ENCODE peak calls at places on chromosome 20, in nine cellular contexts. L is choroid plexus epithelial cell, B is WTC11, N is cerebellar cortex, W is mucosa of descending colon, J is fibroblast of the conjunctiva, A is amniotic stem cell, V is NCI-H1417, Q is hepatic stellate cell. U is an unnamed sample.

GRCh38 chr20:59207742-59208357 is 44.2 kb downstream of the ZNF831 start:
- DNase-seq in L (peak; percentile 2), B (peak; percentile 86), N (peak; percentile 18), W (peak; percentile 81), J (no peak), A (no peak), V (peak; percentile 76), Q (no peak), U (no peak)

GRCh38 chr20:21433329-21433890 is 36.1 kb upstream of the NKX2-4 start:
- DNase-seq in L (peak; percentile 10), B (no peak), N (no peak), W (no peak), J (no peak), A (no peak), V (no peak), Q (no peak), U (peak; percentile 76)

GRCh38 chr20:60632420-60633262 is 619.4 kb upstream of the CDH4 start:
- DNase-seq in L (no peak), B (no peak), N (no peak), W (no peak), J (no peak), A (no peak), V (no peak), Q (no peak), U (no peak)

GRCh38 chr20:25341716-25342680 is 48.6 kb downstream of the ABHD12 start:
- DNase-seq in L (peak; percentile 34), B (no peak), N (no peak), W (no peak), J (no peak), A (no peak), V (peak; percentile 67), Q (no peak), U (no peak)

GRCh38 chr20:13800728-13801134 is 15.9 kb downstream of the NDUFAF5 start:
- DNase-seq in L (peak; percentile 91), B (no peak), N (peak; percentile 98), W (peak; percentile 63), J (peak; percentile 73), A (no peak), V (peak; percentile 48), Q (peak; percentile 26), U (peak; percentile 69)

GRCh38 chr20:1533059-1533458 is 24.4 kb downstream of the SIRPD start:
- DNase-seq in L (no peak), B (no peak), N (no peak), W (no peak), J (no peak), A (no peak), V (no peak), Q (no peak), U (no peak)

GRCh38 chr20:36526521-36527011 is 14.8 kb upstream of the MYL9 start:
- DNase-seq in L (no peak), B (no peak), N (peak; percentile 70), W (no peak), J (no peak), A (no peak), V (no peak), Q (no peak), U (no peak)

GRCh38 chr20:31572042-31572700 is 32.9 kb upstream of the ID1 start:
- DNase-seq in L (no peak), B (no peak), N (no peak), W (no peak), J (no peak), A (no peak), V (peak; percentile 65), Q (no peak), U (no peak)

GRCh38 chr20:41391587-41392001 is 25.0 kb upstream of the EMILIN3 start:
- DNase-seq in L (no peak), B (no peak), N (no peak), W (no peak), J (no peak), A (no peak), V (no peak), Q (no peak), U (no peak)

GRCh38 chr20:19742974-19743649 is 14.9 kb upstream of the RIN2 start:
- DNase-seq in L (no peak), B (no peak), N (no peak), W (no peak), J (no peak), A (no peak), V (no peak), Q (no peak), U (no peak)

GRCh38 chr20:63664861-63665594 is 6.9 kb downstream of the RTEL1 start:
- DNase-seq in L (no peak), B (peak; percentile 71), N (peak; percentile 87), W (no peak), J (no peak), A (no peak), V (no peak), Q (no peak), U (no peak)

GRCh38 chr20:16701296-16701695 is 28.5 kb upstream of the SNRPB2 start:
- DNase-seq in L (peak; percentile 18), B (peak; percentile 34), N (no peak), W (no peak), J (no peak), A (no peak), V (no peak), Q (peak; percentile 9), U (no peak)

GRCh38 chr20:21102252-21102609 is 3.9 kb downstream of the LINC00237 start:
- DNase-seq in L (no peak), B (peak; percentile 42), N (no peak), W (no peak), J (no peak), A (no peak), V (no peak), Q (no peak), U (no peak)

GRCh38 chr20:49603209-49603627 is 35.3 kb upstream of the PTGIS start:
- DNase-seq in L (peak; percentile 86), B (peak; percentile 47), N (peak; percentile 85), W (no peak), J (no peak), A (no peak), V (no peak), Q (no peak), U (peak; percentile 43)

GRCh38 chr20:10524643-10525042 is 89.5 kb downstream of the SLX4IP start:
- DNase-seq in L (peak; percentile 44), B (no peak), N (no peak), W (no peak), J (no peak), A (no peak), V (peak; percentile 40), Q (no peak), U (peak; percentile 61)

GRCh38 chr20:44098657-44099056 is 88.3 kb downstream of the JPH2 start:
- DNase-seq in L (no peak), B (no peak), N (no peak), W (no peak), J (no peak), A (no peak), V (no peak), Q (no peak), U (no peak)

GRCh38 chr20:50855498-50856474 is 60.9 kb downstream of the BCAS4 start:
- DNase-seq in L (no peak), B (peak; percentile 42), N (no peak), W (no peak), J (no peak), A (no peak), V (no peak), Q (no peak), U (no peak)

GRCh38 chr20:44501448-44501847 is 20.4 kb downstream of the SERINC3 start:
- DNase-seq in L (peak; percentile 96), B (no peak), N (no peak), W (no peak), J (no peak), A (peak; percentile 11), V (no peak), Q (peak; percentile 74), U (peak; percentile 95)

GRCh38 chr20:59178983-59179595 is 15.5 kb downstream of the ZNF831 start:
- DNase-seq in L (no peak), B (no peak), N (no peak), W (no peak), J (no peak), A (no peak), V (no peak), Q (no peak), U (no peak)

GRCh38 chr20:11814276-11814675 is 103.4 kb upstream of the BTBD3 start:
- DNase-seq in L (peak; percentile 78), B (no peak), N (no peak), W (no peak), J (no peak), A (no peak), V (no peak), Q (peak; percentile 13), U (peak; percentile 78)

GRCh38 chr20:44600301-44600700 is 17.9 kb downstream of the PKIG start:
- DNase-seq in L (no peak), B (no peak), N (no peak), W (no peak), J (no peak), A (no peak), V (no peak), Q (no peak), U (no peak)

GRCh38 chr20:57346477-57346876 is 4.6 kb upstream of the RAE1 start:
- DNase-seq in L (peak; percentile 81), B (peak; percentile 81), N (peak; percentile 78), W (peak; percentile 73), J (peak; percentile 39), A (peak; percentile 77), V (peak; percentile 76), Q (peak; percentile 16), U (peak; percentile 77)

GRCh38 chr20:9981834-9982233 is 53.0 kb upstream of the ANKEF1 start:
- DNase-seq in L (peak; percentile 31), B (no peak), N (no peak), W (peak; percentile 33), J (no peak), A (no peak), V (peak; percentile 79), Q (no peak), U (no peak)

GRCh38 chr20:58038123-58038654 is 190.3 kb downstream of the ANKRD60 start:
- DNase-seq in L (no peak), B (no peak), N (no peak), W (no peak), J (no peak), A (no peak), V (no peak), Q (no peak), U (no peak)

GRCh38 chr20:53578492-53579222 is 15.0 kb downstream of the ZNF217 start:
- DNase-seq in L (peak; percentile 95), B (no peak), N (peak; percentile 85), W (no peak), J (peak; percentile 88), A (peak; percentile 77), V (peak; percentile 84), Q (peak; percentile 78), U (peak; percentile 86)

GRCh38 chr20:17513956-17514355 is 17.2 kb downstream of the BFSP1 start:
- DNase-seq in L (no peak), B (no peak), N (no peak), W (no peak), J (no peak), A (no peak), V (no peak), Q (no peak), U (no peak)

GRCh38 chr20:23092409-23092756 is 6.3 kb upstream of the CD93 start:
- DNase-seq in L (peak; percentile 51), B (no peak), N (no peak), W (no peak), J (no peak), A (no peak), V (no peak), Q (no peak), U (peak; percentile 59)

GRCh38 chr20:62362991-62363919 is 3.9 kb downstream of the LAMA5 start:
- DNase-seq in L (no peak), B (peak; percentile 24), N (peak; percentile 58), W (peak; percentile 23), J (no peak), A (no peak), V (no peak), Q (no peak), U (no peak)

GRCh38 chr20:3677733-3678132 is 4.1 kb downstream of the ADAM33 start:
- DNase-seq in L (peak; percentile 37), B (no peak), N (no peak), W (peak; percentile 40), J (peak; percentile 57), A (no peak), V (no peak), Q (no peak), U (no peak)

GRCh38 chr20:15862178-15862577 is 711.1 kb downstream of the KIF16B start:
- DNase-seq in L (no peak), B (no peak), N (no peak), W (no peak), J (no peak), A (no peak), V (no peak), Q (no peak), U (no peak)

GRCh38 chr20:38844963-38845362 is 39.5 kb downstream of the PPP1R16B start:
- DNase-seq in L (no peak), B (no peak), N (no peak), W (no peak), J (no peak), A (no peak), V (no peak), Q (no peak), U (no peak)